ENCODE peak calls at places on chromosomes 16 and 17, in four cellular contexts. B is T-helper 2 cell, E is stromal cell of bone marrow, L is foreskin fibroblast. F is an unnamed sample.
A peak's percentile ranks its signal among the peaks of the same experiment; 100 is the strongest.

GRCh38 chr16:1823821-1824220 is 2.8 kb downstream of the HAGH start:
- DNase-seq in E (no peak), L (peak; percentile 77), B (no peak), F (peak; percentile 11)

GRCh38 chr16:90011908-90012501 is 7.3 kb downstream of the DBNDD1 start:
- DNase-seq in L (no peak), B (no peak), E (no peak), F (no peak)

GRCh38 chr16:15507299-15507958 is 73.0 kb downstream of the BMERB1 start:
- DNase-seq in L (peak; percentile 52), B (no peak), E (peak; percentile 79), F (peak; percentile 72)

GRCh38 chr16:54080524-54081008 is 206.0 kb downstream of the IRX3 start:
- DNase-seq in L (peak; percentile 83), B (no peak), E (peak; percentile 95), F (peak; percentile 99)

GRCh38 chr17:17107891-17108680 is 65.8 kb downstream of the MPRIP start:
- DNase-seq in E (no peak), L (no peak), B (no peak), F (peak; percentile 7)

GRCh38 chr17:77194179-77194578 is 53.4 kb downstream of the SEC14L1 start:
- DNase-seq in L (no peak), E (no peak), B (no peak), F (no peak)

GRCh38 chr17:44065668-44066203 is 735 bp downstream of the LSM12 start:
- DNase-seq in L (no peak), B (peak; percentile 14), E (no peak), F (no peak)

GRCh38 chr17:69187294-69187693 is 41.3 kb downstream of the ABCA10 start:
- DNase-seq in L (no peak), B (no peak), E (no peak), F (no peak)

GRCh38 chr17:39867891-39868553 is at the start of gene ZPBP2:
- DNase-seq in E (no peak), L (no peak), B (no peak), F (no peak)

GRCh38 chr17:49746791-49747490 is 17.0 kb downstream of the FAM117A start:
- DNase-seq in E (no peak), B (peak; percentile 45), L (no peak), F (no peak)

GRCh38 chr16:3546990-3547682 is 30.1 kb downstream of the NLRC3 start:
- DNase-seq in L (no peak), E (no peak), B (no peak), F (no peak)

GRCh38 chr17:17503566-17504130 is 7.5 kb upstream of the RASD1 start:
- DNase-seq in L (no peak), E (no peak), B (no peak), F (no peak)

GRCh38 chr16:70804153-70804728 is 3.3 kb upstream of the VAC14 start:
- DNase-seq in L (peak; percentile 81), E (peak; percentile 63), B (no peak), F (peak; percentile 79)

GRCh38 chr17:55726440-55726839 is 3.8 kb upstream of the TMEM100 start:
- DNase-seq in L (peak; percentile 99), B (no peak), E (peak; percentile 96), F (peak; percentile 100)

GRCh38 chr17:69560987-69561441 is 146.5 kb downstream of the MAP2K6 start:
- DNase-seq in E (no peak), B (no peak), L (peak; percentile 26), F (peak; percentile 66)

GRCh38 chr17:76051571-76051970 is 20.7 kb downstream of the SRP68 start:
- DNase-seq in E (no peak), L (no peak), B (no peak), F (no peak)

GRCh38 chr16:19179890-19180490 is 11.9 kb downstream of the SYT17 start:
- DNase-seq in E (no peak), L (peak; percentile 38), B (no peak), F (peak; percentile 42)

GRCh38 chr17:71709974-71710373 is 410.8 kb upstream of the SOX9 start:
- DNase-seq in B (no peak), L (peak; percentile 61), E (no peak), F (peak; percentile 63)

GRCh38 chr17:77666881-77667395 is 291.6 kb upstream of the TNRC6C start:
- DNase-seq in L (no peak), B (peak; percentile 74), E (no peak), F (no peak)

GRCh38 chr17:62921837-62922236 is 44.2 kb upstream of the TANC2 start:
- DNase-seq in L (no peak), B (no peak), E (no peak), F (peak; percentile 51)

GRCh38 chr16:86725401-86725800 is 147.1 kb downstream of the FOXL1 start:
- DNase-seq in B (no peak), E (no peak), L (peak; percentile 34), F (peak; percentile 31)

GRCh38 chr17:58969156-58969555 is 137.5 kb downstream of the TRIM37 start:
- DNase-seq in E (no peak), L (no peak), B (no peak), F (no peak)

GRCh38 chr16:50252874-50253510 is 13.4 kb upstream of the ADCY7 start:
- DNase-seq in B (no peak), E (no peak), L (no peak), F (no peak)

GRCh38 chr17:80604007-80604728 is 59.5 kb downstream of the RPTOR start:
- DNase-seq in E (no peak), L (no peak), B (no peak), F (no peak)

GRCh38 chr17:66369830-66370229 is 67.4 kb downstream of the PRKCA start:
- DNase-seq in B (no peak), L (no peak), E (no peak), F (no peak)

GRCh38 chr17:50026901-50027638 is 28.8 kb upstream of the ITGA3 start:
- DNase-seq in B (peak; percentile 49), E (peak; percentile 65), L (peak; percentile 77), F (peak; percentile 74)

GRCh38 chr17:82880620-82881019 is 40.8 kb upstream of the ZNF750 start:
- DNase-seq in L (no peak), B (no peak), E (no peak), F (no peak)

GRCh38 chr17:70519300-70519699 is 350.0 kb downstream of the KCNJ2 start:
- DNase-seq in E (no peak), L (no peak), B (no peak), F (no peak)